ENCODE peak calls at places on chromosomes 6 and 20, in eight cellular contexts. One of them, this sample, is unnamed.

GRCh38 chr6:17574871-17575560 is 25.1 kb upstream of the FAM8A1 start:
- DNase-seq in SK-N-SH: no peak
- DNase-seq in A549: no peak
- DNase-seq in GM12878: no peak
- DNase-seq in upper lobe of left lung: no peak
- DNase-seq in esophagus muscularis mucosa: peak; percentile 29
- DNase-seq in ovary: no peak
- DNase-seq in H1: no peak
- DNase-seq in this sample: no peak

GRCh38 chr6:37713529-37714119 is 15.9 kb upstream of the MDGA1 start:
- DNase-seq in A549: no peak
- DNase-seq in esophagus muscularis mucosa: no peak
- DNase-seq in ovary: no peak
- DNase-seq in H1: no peak
- DNase-seq in GM12878: no peak
- DNase-seq in SK-N-SH: peak; percentile 44
- DNase-seq in upper lobe of left lung: no peak
- DNase-seq in this sample: no peak

GRCh38 chr20:43914286-43914685 is 366 bp upstream of the TOX2 start:
- DNase-seq in ovary: no peak
- DNase-seq in esophagus muscularis mucosa: no peak
- DNase-seq in upper lobe of left lung: peak; percentile 83
- DNase-seq in GM12878: no peak
- DNase-seq in H1: no peak
- DNase-seq in A549: no peak
- DNase-seq in SK-N-SH: no peak
- DNase-seq in this sample: no peak

GRCh38 chr20:55232647-55233046 is 757.3 kb downstream of the DOK5 start:
- DNase-seq in ovary: no peak
- DNase-seq in upper lobe of left lung: no peak
- DNase-seq in SK-N-SH: no peak
- DNase-seq in esophagus muscularis mucosa: no peak
- DNase-seq in A549: no peak
- DNase-seq in GM12878: no peak
- DNase-seq in H1: no peak
- DNase-seq in this sample: no peak

GRCh38 chr6:149150999-149151398 is 166.5 kb upstream of the TAB2 start:
- DNase-seq in GM12878: no peak
- DNase-seq in A549: no peak
- DNase-seq in ovary: no peak
- DNase-seq in upper lobe of left lung: no peak
- DNase-seq in esophagus muscularis mucosa: peak; percentile 72
- DNase-seq in SK-N-SH: no peak
- DNase-seq in H1: no peak
- DNase-seq in this sample: no peak

GRCh38 chr6:101747160-101747559 is 353.7 kb downstream of the GRIK2 start:
- DNase-seq in SK-N-SH: no peak
- DNase-seq in upper lobe of left lung: no peak
- DNase-seq in A549: no peak
- DNase-seq in esophagus muscularis mucosa: no peak
- DNase-seq in H1: no peak
- DNase-seq in GM12878: no peak
- DNase-seq in ovary: no peak
- DNase-seq in this sample: no peak

GRCh38 chr6:43934803-43935602 is 165.0 kb downstream of the VEGFA start:
- DNase-seq in A549: no peak
- DNase-seq in upper lobe of left lung: no peak
- DNase-seq in GM12878: no peak
- DNase-seq in ovary: no peak
- DNase-seq in esophagus muscularis mucosa: no peak
- DNase-seq in H1: no peak
- DNase-seq in SK-N-SH: no peak
- DNase-seq in this sample: peak; percentile 29

GRCh38 chr6:118894425-118895240 is 681 bp downstream of the ASF1A start:
- DNase-seq in upper lobe of left lung: peak; percentile 95
- DNase-seq in GM12878: no peak
- DNase-seq in ovary: peak; percentile 80
- DNase-seq in esophagus muscularis mucosa: no peak
- DNase-seq in H1: peak; percentile 74
- DNase-seq in SK-N-SH: peak; percentile 81
- DNase-seq in A549: peak; percentile 45
- DNase-seq in this sample: peak; percentile 80

GRCh38 chr6:142027074-142027473 is 105.7 kb upstream of the GJE1 start:
- DNase-seq in H1: no peak
- DNase-seq in upper lobe of left lung: no peak
- DNase-seq in SK-N-SH: no peak
- DNase-seq in ovary: no peak
- DNase-seq in GM12878: no peak
- DNase-seq in A549: no peak
- DNase-seq in esophagus muscularis mucosa: no peak
- DNase-seq in this sample: no peak

GRCh38 chr20:4326194-4327065 is 311.1 kb upstream of the RNF24 start:
- DNase-seq in GM12878: no peak
- DNase-seq in SK-N-SH: no peak
- DNase-seq in H1: no peak
- DNase-seq in A549: peak; percentile 26
- DNase-seq in upper lobe of left lung: no peak
- DNase-seq in ovary: no peak
- DNase-seq in esophagus muscularis mucosa: no peak
- DNase-seq in this sample: no peak

GRCh38 chr20:6501061-6501460 is 266.4 kb upstream of the BMP2 start:
- DNase-seq in GM12878: no peak
- DNase-seq in A549: peak; percentile 13
- DNase-seq in upper lobe of left lung: no peak
- DNase-seq in ovary: no peak
- DNase-seq in esophagus muscularis mucosa: no peak
- DNase-seq in SK-N-SH: no peak
- DNase-seq in H1: no peak
- DNase-seq in this sample: no peak

GRCh38 chr6:26249959-26250805 is 114.8 kb upstream of the BTN3A2 start:
- DNase-seq in SK-N-SH: peak; percentile 58
- DNase-seq in upper lobe of left lung: peak; percentile 83
- DNase-seq in A549: peak; percentile 82
- DNase-seq in ovary: no peak
- DNase-seq in H1: peak; percentile 73
- DNase-seq in esophagus muscularis mucosa: no peak
- DNase-seq in GM12878: peak; percentile 97
- DNase-seq in this sample: peak; percentile 72

GRCh38 chr6:160697826-160698225 is 4.2 kb upstream of the PLG start:
- DNase-seq in esophagus muscularis mucosa: no peak
- DNase-seq in upper lobe of left lung: no peak
- DNase-seq in A549: no peak
- DNase-seq in ovary: no peak
- DNase-seq in H1: no peak
- DNase-seq in GM12878: no peak
- DNase-seq in SK-N-SH: no peak
- DNase-seq in this sample: no peak
- H3K4me3 ChIP-seq in esophagus muscularis mucosa: no peak overlapping the region
- H3K4me3 ChIP-seq in upper lobe of left lung: no peak overlapping the region
- H3K4me3 ChIP-seq in A549: no peak overlapping the region
- H3K4me3 ChIP-seq in ovary: no peak overlapping the region
- H3K4me3 ChIP-seq in H1: no peak overlapping the region
- H3K4me3 ChIP-seq in GM12878: no peak overlapping the region
- H3K4me3 ChIP-seq in SK-N-SH: no peak overlapping the region
- H3K4me3 ChIP-seq in this sample: no peak overlapping the region

GRCh38 chr6:98779618-98780017 is 54.8 kb upstream of the POU3F2 start:
- DNase-seq in A549: no peak
- DNase-seq in ovary: no peak
- DNase-seq in esophagus muscularis mucosa: no peak
- DNase-seq in upper lobe of left lung: no peak
- DNase-seq in SK-N-SH: no peak
- DNase-seq in GM12878: no peak
- DNase-seq in H1: no peak
- DNase-seq in this sample: no peak

GRCh38 chr6:98783578-98783977 is 50.8 kb upstream of the POU3F2 start:
- DNase-seq in ovary: no peak
- DNase-seq in H1: no peak
- DNase-seq in A549: no peak
- DNase-seq in upper lobe of left lung: no peak
- DNase-seq in GM12878: no peak
- DNase-seq in SK-N-SH: no peak
- DNase-seq in esophagus muscularis mucosa: no peak
- DNase-seq in this sample: no peak

GRCh38 chr6:98782772-98783171 is 51.6 kb upstream of the POU3F2 start:
- DNase-seq in A549: no peak
- DNase-seq in upper lobe of left lung: no peak
- DNase-seq in ovary: no peak
- DNase-seq in H1: no peak
- DNase-seq in GM12878: no peak
- DNase-seq in esophagus muscularis mucosa: no peak
- DNase-seq in SK-N-SH: no peak
- DNase-seq in this sample: no peak

GRCh38 chr6:98775205-98775604 is 59.2 kb upstream of the POU3F2 start:
- DNase-seq in ovary: no peak
- DNase-seq in esophagus muscularis mucosa: no peak
- DNase-seq in GM12878: no peak
- DNase-seq in SK-N-SH: no peak
- DNase-seq in upper lobe of left lung: no peak
- DNase-seq in A549: no peak
- DNase-seq in H1: no peak
- DNase-seq in this sample: no peak

DNA sequence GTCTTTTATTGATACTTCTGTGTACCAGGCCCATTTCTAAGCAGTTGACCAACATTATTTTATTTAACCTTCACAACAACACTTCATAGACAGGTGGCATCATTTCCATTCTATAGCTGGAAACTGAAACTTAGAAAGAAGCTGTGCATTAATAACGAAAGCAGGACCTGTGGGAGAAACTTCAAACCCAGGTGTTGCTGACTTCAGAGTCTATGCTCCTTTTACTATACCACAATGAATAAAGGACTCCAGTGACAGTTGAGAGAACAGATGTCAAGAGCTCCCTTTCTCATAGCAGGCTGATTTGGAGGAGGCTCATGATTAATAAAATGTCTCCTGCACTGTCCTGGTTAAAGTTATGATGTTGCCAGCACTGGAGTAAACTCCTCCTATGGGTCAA is 56.6 kb upstream of the POU3F2 start:
- DNase-seq in SK-N-SH: no peak
- DNase-seq in GM12878: peak; percentile 31
- DNase-seq in A549: no peak
- DNase-seq in upper lobe of left lung: no peak
- DNase-seq in ovary: no peak
- DNase-seq in esophagus muscularis mucosa: no peak
- DNase-seq in H1: no peak
- DNase-seq in this sample: no peak
- TF ChIP-seq EP300 in SK-N-SH: no peak
- TF ChIP-seq EP300 in GM12878: peak; percentile 59
- TF ChIP-seq EP300 in A549: no peak
- TF ChIP-seq EP300 in upper lobe of left lung: no peak
- TF ChIP-seq EP300 in ovary: no peak
- TF ChIP-seq EP300 in esophagus muscularis mucosa: no peak
- TF ChIP-seq EP300 in H1: no peak
- TF ChIP-seq EP300 in this sample: no peak

GRCh38 chr6:143792402-143793339 is 50.5 kb upstream of the LTV1 start:
- DNase-seq in GM12878: no peak
- DNase-seq in esophagus muscularis mucosa: no peak
- DNase-seq in A549: no peak
- DNase-seq in SK-N-SH: no peak
- DNase-seq in H1: no peak
- DNase-seq in upper lobe of left lung: no peak
- DNase-seq in ovary: no peak
- DNase-seq in this sample: no peak
- H3K4me3 ChIP-seq in GM12878: no peak overlapping the region
- H3K4me3 ChIP-seq in esophagus muscularis mucosa: no peak overlapping the region
- H3K4me3 ChIP-seq in A549: no peak overlapping the region
- H3K4me3 ChIP-seq in SK-N-SH: no peak overlapping the region
- H3K4me3 ChIP-seq in H1: no peak overlapping the region
- H3K4me3 ChIP-seq in upper lobe of left lung: no peak overlapping the region
- H3K4me3 ChIP-seq in ovary: no peak overlapping the region
- H3K4me3 ChIP-seq in this sample: no peak overlapping the region

GRCh38 chr6:54805077-54805476 is 41.5 kb upstream of the FAM83B start:
- DNase-seq in SK-N-SH: no peak
- DNase-seq in upper lobe of left lung: no peak
- DNase-seq in H1: no peak
- DNase-seq in esophagus muscularis mucosa: no peak
- DNase-seq in ovary: no peak
- DNase-seq in GM12878: no peak
- DNase-seq in A549: peak; percentile 0
- DNase-seq in this sample: no peak
- TF ChIP-seq EP300 in SK-N-SH: no peak
- TF ChIP-seq EP300 in upper lobe of left lung: no peak
- TF ChIP-seq EP300 in H1: no peak
- TF ChIP-seq EP300 in esophagus muscularis mucosa: no peak
- TF ChIP-seq EP300 in ovary: no peak
- TF ChIP-seq EP300 in GM12878: no peak
- TF ChIP-seq EP300 in A549: no peak
- TF ChIP-seq EP300 in this sample: no peak

DNA sequence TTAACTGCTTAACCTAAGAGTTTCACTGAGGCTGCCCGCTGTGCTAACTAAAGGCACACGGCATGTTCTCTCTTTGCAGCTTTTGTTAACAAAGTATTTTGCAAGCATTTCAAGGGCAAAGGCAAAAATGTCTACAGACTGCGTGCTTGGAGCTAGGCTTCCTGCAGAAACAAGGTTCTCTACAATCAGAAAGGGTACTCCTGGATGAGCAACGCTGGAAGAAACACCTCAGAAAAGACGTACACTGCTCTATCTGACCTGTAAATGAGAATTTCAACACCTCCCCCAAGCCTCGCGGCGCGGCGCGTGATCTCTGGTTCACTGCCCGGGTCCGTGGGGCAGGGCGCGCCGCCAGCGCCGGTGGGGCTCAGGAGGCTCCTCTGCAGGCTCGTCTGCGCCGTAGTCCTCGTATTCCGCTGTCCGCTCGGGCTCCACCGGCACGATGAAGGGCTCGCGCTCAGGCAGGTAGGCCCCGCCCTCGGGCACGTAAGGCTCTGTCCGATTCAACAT is 120.9 kb downstream of the COL12A1 start:
- DNase-seq in A549: no peak
- DNase-seq in SK-N-SH: no peak
- DNase-seq in upper lobe of left lung: peak; percentile 89
- DNase-seq in GM12878: no peak
- DNase-seq in H1: peak; percentile 52
- DNase-seq in ovary: peak; percentile 76
- DNase-seq in esophagus muscularis mucosa: no peak
- DNase-seq in this sample: no peak
- H3K4me3 ChIP-seq in A549: no peak overlapping the region
- H3K4me3 ChIP-seq in SK-N-SH: no peak overlapping the region
- H3K4me3 ChIP-seq in upper lobe of left lung: peak overlapping the region; percentile 34
- H3K4me3 ChIP-seq in GM12878: no peak overlapping the region
- H3K4me3 ChIP-seq in H1: peak overlapping the region; percentile 49
- H3K4me3 ChIP-seq in ovary: peak overlapping the region; percentile 4
- H3K4me3 ChIP-seq in esophagus muscularis mucosa: peak overlapping the region; percentile 48
- H3K4me3 ChIP-seq in this sample: peak overlapping the region; percentile 44